ENCODE peak calls at places on chromosomes 2 and 18, in four cellular contexts. One of them, this sample, is unnamed. For H3K4me1, the result is how much of the 10 kb centered on the place peaks cover.

GRCh38 chr2:22626621-22627020 is 758.4 kb upstream of the KLHL29 start:
- DNase-seq in colonic mucosa: peak
- DNase-seq in DND-41: no peak
- DNase-seq in heart right ventricle: no peak
- DNase-seq in this sample: no peak

GRCh38 chr2:230658877-230659652 is 53.6 kb upstream of the CAB39 start:
- DNase-seq in colonic mucosa: no peak
- DNase-seq in DND-41: peak
- DNase-seq in heart right ventricle: no peak
- DNase-seq in this sample: no peak

GRCh38 chr2:211144078-211144477 is 587.7 kb downstream of the CPS1 start:
- DNase-seq in colonic mucosa: no peak
- DNase-seq in DND-41: no peak
- DNase-seq in heart right ventricle: no peak
- DNase-seq in this sample: no peak

GRCh38 chr2:16852651-16853050 is 187.0 kb upstream of the CYRIA start:
- DNase-seq in colonic mucosa: no peak
- DNase-seq in DND-41: no peak
- DNase-seq in heart right ventricle: no peak
- DNase-seq in this sample: no peak

GRCh38 chr2:111628221-111628620 is 255.8 kb downstream of the ANAPC1 start:
- DNase-seq in colonic mucosa: no peak
- DNase-seq in DND-41: no peak
- DNase-seq in heart right ventricle: no peak
- DNase-seq in this sample: no peak

GRCh38 chr18:6776193-6776592 is 46.7 kb downstream of the ARHGAP28 start:
- DNase-seq in colonic mucosa: no peak
- DNase-seq in DND-41: no peak
- DNase-seq in heart right ventricle: no peak
- DNase-seq in this sample: no peak

GRCh38 chr2:107776333-107776732 is 50.4 kb upstream of the RGPD4 start:
- DNase-seq in colonic mucosa: no peak
- DNase-seq in DND-41: no peak
- DNase-seq in heart right ventricle: no peak
- DNase-seq in this sample: no peak

GRCh38 chr2:147588191-147588590 is 256.6 kb upstream of the ACVR2A start:
- DNase-seq in colonic mucosa: no peak
- DNase-seq in DND-41: no peak
- DNase-seq in heart right ventricle: no peak
- DNase-seq in this sample: no peak

GRCh38 chr18:25517881-25518715 is 166.1 kb upstream of the ZNF521 start:
- DNase-seq in colonic mucosa: no peak
- DNase-seq in DND-41: no peak
- DNase-seq in heart right ventricle: no peak
- DNase-seq in this sample: no peak

GRCh38 chr2:109507217-109507616 is 106.5 kb downstream of the SEPTIN10 start:
- DNase-seq in colonic mucosa: no peak
- DNase-seq in DND-41: peak
- DNase-seq in heart right ventricle: no peak
- DNase-seq in this sample: no peak

GRCh38 chr18:63994783-63995399 is 25.0 kb downstream of the SERPINB8 start:
- DNase-seq in colonic mucosa: peak
- DNase-seq in DND-41: peak
- DNase-seq in heart right ventricle: no peak
- DNase-seq in this sample: no peak

GRCh38 chr2:10228611-10229365 is 73.9 kb upstream of the HPCAL1 start:
- DNase-seq in colonic mucosa: peak
- DNase-seq in DND-41: no peak
- DNase-seq in heart right ventricle: no peak
- DNase-seq in this sample: no peak

GRCh38 chr2:54456526-54457325 is 599 bp downstream of the SPTBN1 start:
- DNase-seq in colonic mucosa: no peak
- DNase-seq in DND-41: peak
- DNase-seq in heart right ventricle: peak
- DNase-seq in this sample: no peak

GRCh38 chr2:211114826-211115450 is 558.5 kb downstream of the CPS1 start:
- DNase-seq in colonic mucosa: no peak
- DNase-seq in DND-41: no peak
- DNase-seq in heart right ventricle: no peak
- DNase-seq in this sample: no peak

GRCh38 chr2:19812166-19812565 is 89.6 kb downstream of the TTC32 start:
- DNase-seq in colonic mucosa: no peak
- DNase-seq in DND-41: no peak
- DNase-seq in heart right ventricle: no peak
- DNase-seq in this sample: no peak

GRCh38 chr2:100278986-100279385 is 43.3 kb downstream of the LONRF2 start:
- DNase-seq in colonic mucosa: no peak
- DNase-seq in DND-41: peak
- DNase-seq in heart right ventricle: no peak
- DNase-seq in this sample: no peak

GRCh38 chr2:118687201-118687600 is 160.2 kb downstream of the EN1 start:
- DNase-seq in colonic mucosa: no peak
- DNase-seq in DND-41: no peak
- DNase-seq in heart right ventricle: no peak
- DNase-seq in this sample: no peak

GRCh38 chr18:31774477-31774785 is 13.8 kb upstream of the SLC25A52 start:
- DNase-seq in colonic mucosa: no peak
- DNase-seq in DND-41: no peak
- DNase-seq in heart right ventricle: no peak
- DNase-seq in this sample: no peak

GRCh38 chr18:56321470-56321869 is 316.9 kb downstream of the TXNL1 start:
- DNase-seq in colonic mucosa: peak
- DNase-seq in DND-41: no peak
- DNase-seq in heart right ventricle: peak
- DNase-seq in this sample: no peak

GRCh38 chr2:241932895-241933174 is 63.3 kb downstream of the RTP5 start:
- DNase-seq in colonic mucosa: no peak
- DNase-seq in DND-41: no peak
- DNase-seq in heart right ventricle: no peak
- DNase-seq in this sample: no peak

GRCh38 chr18:34643982-34644381 is 66.1 kb upstream of the DTNA start:
- DNase-seq in colonic mucosa: no peak
- DNase-seq in DND-41: no peak
- DNase-seq in heart right ventricle: no peak
- DNase-seq in this sample: no peak

GRCh38 chr2:113846439-113846838 is 43.5 kb upstream of the ACTR3 start:
- DNase-seq in colonic mucosa: no peak
- DNase-seq in DND-41: no peak
- DNase-seq in heart right ventricle: no peak
- DNase-seq in this sample: no peak

GRCh38 chr18:48186084-48186798 is 222.9 kb downstream of the ZBTB7C start:
- DNase-seq in colonic mucosa: peak
- DNase-seq in DND-41: no peak
- DNase-seq in heart right ventricle: no peak
- DNase-seq in this sample: no peak

GRCh38 chr2:953408-953807 is 2.8 kb downstream of the SNTG2 start:
- DNase-seq in colonic mucosa: no peak
- DNase-seq in DND-41: no peak
- DNase-seq in heart right ventricle: no peak
- DNase-seq in this sample: no peak

GRCh38 chr2:223941579-223942277 is 3.4 kb downstream of the WDFY1 start:
- DNase-seq in colonic mucosa: no peak
- DNase-seq in DND-41: no peak
- DNase-seq in heart right ventricle: no peak
- DNase-seq in this sample: no peak
- H3K4me1 ChIP-seq in colonic mucosa: under half
- H3K4me1 ChIP-seq in DND-41: under half
- H3K4me1 ChIP-seq in heart right ventricle: under half
- H3K4me1 ChIP-seq in this sample: under half

GRCh38 chr2:42954227-42954962 is 162.0 kb upstream of the HAAO start:
- DNase-seq in colonic mucosa: no peak
- DNase-seq in DND-41: no peak
- DNase-seq in heart right ventricle: no peak
- DNase-seq in this sample: no peak

GRCh38 chr2:42953216-42953615 is 160.8 kb upstream of the HAAO start:
- DNase-seq in colonic mucosa: no peak
- DNase-seq in DND-41: no peak
- DNase-seq in heart right ventricle: no peak
- DNase-seq in this sample: no peak

GRCh38 chr2:42949125-42949524 is 156.7 kb upstream of the HAAO start:
- DNase-seq in colonic mucosa: no peak
- DNase-seq in DND-41: peak
- DNase-seq in heart right ventricle: no peak
- DNase-seq in this sample: no peak

GRCh38 chr2:42947809-42948595 is 155.6 kb upstream of the HAAO start:
- DNase-seq in colonic mucosa: no peak
- DNase-seq in DND-41: no peak
- DNase-seq in heart right ventricle: no peak
- DNase-seq in this sample: no peak

GRCh38 chr2:42951263-42951938 is 159.0 kb upstream of the HAAO start:
- DNase-seq in colonic mucosa: no peak
- DNase-seq in DND-41: no peak
- DNase-seq in heart right ventricle: peak
- DNase-seq in this sample: no peak
- H3K27ac ChIP-seq in colonic mucosa: no peak
- H3K27ac ChIP-seq in DND-41: peak
- H3K27ac ChIP-seq in heart right ventricle: peak
- H3K27ac ChIP-seq in this sample: no peak

GRCh38 chr2:39778233-39778632 is 825 bp downstream of the THUMPD2 start:
- DNase-seq in colonic mucosa: no peak
- DNase-seq in DND-41: no peak
- DNase-seq in heart right ventricle: no peak
- DNase-seq in this sample: no peak

GRCh38 chr2:39781697-39782096 is 2.6 kb upstream of the THUMPD2 start:
- DNase-seq in colonic mucosa: no peak
- DNase-seq in DND-41: no peak
- DNase-seq in heart right ventricle: no peak
- DNase-seq in this sample: no peak

GRCh38 chr2:39780825-39781600 is 2.0 kb upstream of the THUMPD2 start:
- DNase-seq in colonic mucosa: no peak
- DNase-seq in DND-41: peak
- DNase-seq in heart right ventricle: no peak
- DNase-seq in this sample: no peak

GRCh38 chr2:39779926-39780325 is 868 bp upstream of the THUMPD2 start:
- DNase-seq in colonic mucosa: no peak
- DNase-seq in DND-41: no peak
- DNase-seq in heart right ventricle: no peak
- DNase-seq in this sample: no peak

GRCh38 chr2:39778775-39779751 is at the start of gene THUMPD2:
- DNase-seq in colonic mucosa: peak
- DNase-seq in DND-41: peak
- DNase-seq in heart right ventricle: peak
- DNase-seq in this sample: peak
- H3K4me1 ChIP-seq in colonic mucosa: under half
- H3K4me1 ChIP-seq in DND-41: under half
- H3K4me1 ChIP-seq in heart right ventricle: under half
- H3K4me1 ChIP-seq in this sample: under half

GRCh38 chr2:46252891-46253659 is 44.1 kb upstream of the EPAS1 start:
- DNase-seq in colonic mucosa: no peak
- DNase-seq in DND-41: no peak
- DNase-seq in heart right ventricle: peak
- DNase-seq in this sample: no peak
- H3K27ac ChIP-seq in colonic mucosa: no peak
- H3K27ac ChIP-seq in DND-41: no peak
- H3K27ac ChIP-seq in heart right ventricle: peak
- H3K27ac ChIP-seq in this sample: no peak

DNA sequence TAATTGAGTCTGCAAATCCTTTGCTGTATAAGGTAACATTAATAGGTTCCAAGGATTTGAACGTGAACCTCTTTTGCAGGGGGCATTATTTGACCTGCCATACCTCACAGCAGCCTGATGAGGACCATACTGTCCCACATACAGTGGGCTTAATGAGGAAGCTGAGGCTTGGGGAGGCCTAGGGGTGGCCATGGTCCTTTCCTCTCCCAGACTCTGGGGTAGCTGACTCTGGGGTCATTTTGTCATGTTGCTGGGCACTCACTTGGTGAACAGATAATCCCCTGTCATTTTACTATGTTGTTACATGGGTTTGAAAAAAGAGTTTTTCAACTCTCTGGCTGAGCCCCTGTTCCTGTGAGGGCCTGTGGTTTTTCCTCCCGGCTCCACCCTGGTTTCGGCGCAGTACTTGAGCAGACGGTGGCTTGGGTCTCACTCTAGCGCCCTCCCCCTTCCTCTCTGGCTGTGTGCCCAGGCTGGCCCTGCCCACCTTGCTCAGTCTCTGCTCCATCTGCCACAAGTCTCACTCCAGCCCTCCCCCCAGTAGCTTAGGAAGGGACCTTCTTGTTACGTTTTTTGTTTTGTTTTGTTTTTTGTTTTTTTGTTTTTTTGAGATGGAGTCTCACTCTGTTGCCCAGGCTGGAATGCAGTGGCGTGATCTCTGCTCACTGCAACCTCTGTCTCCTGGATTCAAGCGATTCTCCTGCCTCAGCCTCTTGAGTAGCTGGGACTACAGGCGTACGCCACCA is 21.0 kb downstream of the INPP4A start:
- DNase-seq in colonic mucosa: peak
- DNase-seq in DND-41: peak
- DNase-seq in heart right ventricle: peak
- DNase-seq in this sample: peak
- H3K4me1 ChIP-seq in colonic mucosa: under half
- H3K4me1 ChIP-seq in DND-41: half or more
- H3K4me1 ChIP-seq in heart right ventricle: under half
- H3K4me1 ChIP-seq in this sample: half or more

DNA sequence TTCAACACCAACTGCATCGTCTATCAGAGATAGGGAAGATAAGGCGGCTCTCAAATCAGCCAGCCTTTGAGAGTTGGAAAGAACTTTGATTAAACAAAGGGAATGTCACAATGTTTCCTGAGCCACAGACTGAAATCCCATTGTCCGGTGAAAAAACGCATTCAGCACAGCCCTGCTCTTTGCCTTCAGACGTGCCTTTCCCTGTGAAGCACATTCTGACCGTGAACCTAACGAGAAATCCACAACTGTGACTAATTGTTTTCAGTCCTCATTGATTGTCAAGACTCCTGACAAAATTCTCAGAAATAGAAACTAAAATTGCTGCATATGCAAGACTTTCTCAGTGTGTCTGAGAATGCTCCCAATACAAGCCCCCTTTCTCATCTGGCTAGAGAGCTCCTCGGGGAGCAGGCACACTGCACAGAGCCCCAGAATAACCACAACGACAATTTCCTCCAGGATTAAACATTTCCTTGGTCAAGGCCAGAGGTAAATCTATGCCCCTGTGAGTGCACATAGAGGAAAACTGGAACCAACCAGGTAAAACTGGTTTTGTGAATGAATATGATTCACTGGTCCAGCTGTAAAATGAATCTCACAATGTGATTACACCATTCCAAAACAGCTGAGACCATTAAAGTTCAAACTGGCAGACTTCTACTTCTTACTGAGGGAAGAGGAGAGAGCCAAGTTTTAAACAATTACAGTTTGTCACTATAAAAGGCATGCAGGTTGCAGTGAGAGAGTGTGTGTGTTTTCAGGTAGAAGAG is 561.9 kb upstream of the ID2 start:
- DNase-seq in colonic mucosa: peak
- DNase-seq in DND-41: no peak
- DNase-seq in heart right ventricle: no peak
- DNase-seq in this sample: no peak
- H3K27ac ChIP-seq in colonic mucosa: peak
- H3K27ac ChIP-seq in DND-41: no peak
- H3K27ac ChIP-seq in heart right ventricle: peak
- H3K27ac ChIP-seq in this sample: no peak